ENCODE peak calls at places on chromosomes 3 and 15, in seven cellular contexts. U is activated gamma-delta T cell treated with Interleukin-2 at 50 U/mL for 16 hours, I is pancreas, Z is lower lobe of right lung, T is T-helper 2 cell, S is AG04450, X is H9. L is an unnamed sample.

GRCh38 chr3:23776352-23776891 is 29.3 kb upstream of the UBE2E1 start:
- DNase-seq in S (peak; percentile 39), T (no peak), X (no peak), U (no peak), Z (no peak), I (no peak), L (no peak)

GRCh38 chr3:137041251-137041650 is 83.5 kb downstream of the IL20RB start:
- DNase-seq in U (no peak), S (no peak), T (no peak), Z (no peak), I (no peak), X (no peak), L (no peak)

GRCh38 chr3:155388417-155388816 is 94.9 kb upstream of the STRIT1 start:
- DNase-seq in X (no peak), I (no peak), U (no peak), S (no peak), T (no peak), Z (no peak), L (no peak)

GRCh38 chr15:67066041-67067021 is 929 bp downstream of the SMAD3 start:
- DNase-seq in X (no peak), T (peak; percentile 13), S (no peak), U (peak; percentile 31), Z (no peak), I (peak; percentile 43), L (no peak)

GRCh38 chr3:121894191-121894990 is at the start of gene SLC15A2:
- DNase-seq in T (no peak), I (peak; percentile 45), U (no peak), X (peak; percentile 33), S (no peak), Z (peak; percentile 49), L (peak; percentile 68)

GRCh38 chr3:99419111-99419510 is 219.3 kb upstream of the COL8A1 start:
- DNase-seq in X (no peak), I (no peak), T (no peak), Z (no peak), U (no peak), S (no peak), L (no peak)

GRCh38 chr15:28228096-28228495 is 93.9 kb downstream of the HERC2 start:
- DNase-seq in X (no peak), T (no peak), Z (no peak), U (no peak), S (no peak), I (no peak), L (no peak)

GRCh38 chr3:79497447-79498111 is 270.2 kb downstream of the ROBO1 start:
- DNase-seq in I (no peak), T (no peak), U (no peak), Z (no peak), X (no peak), S (no peak), L (no peak)

GRCh38 chr15:63915888-63916731 is 82.4 kb upstream of the HERC1 start:
- DNase-seq in Z (no peak), U (no peak), T (no peak), I (no peak), S (no peak), X (peak; percentile 80), L (no peak)

GRCh38 chr3:67617518-67617917 is 36.9 kb downstream of the SUCLG2 start:
- DNase-seq in T (no peak), S (no peak), Z (no peak), X (no peak), U (no peak), I (no peak), L (no peak)

GRCh38 chr15:93300796-93301195 is 211.8 kb upstream of the RGMA start:
- DNase-seq in X (no peak), Z (no peak), T (no peak), U (no peak), I (no peak), S (no peak), L (no peak)

GRCh38 chr3:14412831-14413380 is 10.5 kb downstream of the SLC6A6 start:
- DNase-seq in Z (no peak), I (no peak), X (peak; percentile 80), T (no peak), U (no peak), S (no peak), L (no peak)

GRCh38 chr3:141294848-141295247 is 63.2 kb downstream of the PXYLP1 start:
- DNase-seq in T (no peak), I (no peak), Z (no peak), X (no peak), S (no peak), U (no peak), L (no peak)

GRCh38 chr3:158642005-158642404 is 2.3 kb upstream of the GFM1 start:
- DNase-seq in T (no peak), S (no peak), I (no peak), Z (no peak), X (no peak), U (no peak), L (no peak)

GRCh38 chr15:46471096-46471495 is 836.3 kb downstream of the SQOR start:
- DNase-seq in Z (no peak), X (no peak), S (no peak), I (no peak), U (no peak), T (no peak), L (no peak)

GRCh38 chr3:62109534-62109933 is 263.8 kb downstream of the FEZF2 start:
- DNase-seq in X (peak; percentile 66), Z (no peak), U (no peak), I (no peak), S (peak; percentile 90), T (no peak), L (no peak)

GRCh38 chr3:4712109-4712508 is 219.0 kb downstream of the ITPR1 start:
- DNase-seq in I (no peak), S (no peak), X (no peak), U (no peak), T (no peak), Z (no peak), L (peak; percentile 76)

GRCh38 chr15:72474912-72475601 is 927 bp downstream of the ARIH1 start:
- DNase-seq in X (peak; percentile 70), Z (peak; percentile 89), I (peak; percentile 80), U (peak; percentile 76), S (peak; percentile 24), T (peak; percentile 69), L (peak; percentile 69)

GRCh38 chr15:80662129-80662528 is 33.0 kb upstream of the ABHD17C start:
- DNase-seq in I (no peak), U (no peak), X (no peak), Z (no peak), S (no peak), T (no peak), L (no peak)

GRCh38 chr15:76330281-76330680 is 6.3 kb upstream of the ISL2 start:
- DNase-seq in Z (no peak), I (peak; percentile 64), U (no peak), X (peak; percentile 69), S (no peak), T (no peak), L (no peak)

GRCh38 chr3:179196098-179196497 is 47.9 kb downstream of the PIK3CA start:
- DNase-seq in U (peak; percentile 21), T (no peak), Z (no peak), S (peak; percentile 71), X (no peak), I (no peak), L (no peak)

GRCh38 chr3:196082471-196082971 is 631 bp upstream of the TFRC start:
- DNase-seq in S (no peak), Z (no peak), T (no peak), I (no peak), X (no peak), U (no peak), L (no peak)

L was measured in prostate gland.